ENCODE peak calls at places on chromosomes 4 and X, in six cellular contexts. G is tibial artery, E is ovary, D is breast epithelium, C is aorta, H is left lung. R is an unnamed sample. For H3K4me1, the result is how much of the 10 kb centered on the place peaks cover.

GRCh38 chr4:76620723-76621463 is 185.9 kb downstream of the SHROOM3 start:
- DNase-seq in G (no peak), E (no peak), D (no peak), C (no peak), H (no peak), R (no peak)

GRCh38 chr4:107380836-107381438 is 339.1 kb downstream of the PAPSS1 start:
- DNase-seq in G (no peak), E (no peak), D (no peak), C (no peak), H (peak), R (no peak)

GRCh38 chr4:184473265-184473514 is 1.2 kb downstream of the IRF2 start:
- DNase-seq in G (no peak), E (no peak), D (no peak), C (no peak), H (no peak), R (no peak)

GRCh38 chr4:127604949-127605709 is 27.6 kb upstream of the INTU start:
- DNase-seq in G (no peak), E (no peak), D (no peak), C (no peak), H (no peak), R (no peak)

GRCh38 chr4:110245567-110245966 is 47.2 kb upstream of the ELOVL6 start:
- DNase-seq in G (no peak), E (no peak), D (no peak), C (no peak), H (no peak), R (no peak)

GRCh38 chr4:139866270-139866962 is 200.8 kb downstream of the MGST2 start:
- DNase-seq in G (no peak), E (no peak), D (no peak), C (no peak), H (no peak), R (no peak)

GRCh38 chr4:102348701-102349100 is 3.4 kb upstream of the SLC39A8 start:
- DNase-seq in G (no peak), E (no peak), D (no peak), C (no peak), H (no peak), R (no peak)

GRCh38 chrX:23704673-23705206 is 37.4 kb downstream of the PRDX4 start:
- DNase-seq in G (no peak), E (no peak), D (no peak), C (no peak), H (no peak), R (no peak)

GRCh38 chr4:132683957-132684356 is 465.1 kb upstream of the PCDH10 start:
- DNase-seq in G (no peak), E (no peak), D (no peak), C (no peak), H (peak), R (no peak)

GRCh38 chrX:29299689-29300088 is 712.4 kb downstream of the IL1RAPL1 start:
- DNase-seq in G (no peak), E (no peak), D (no peak), C (no peak), H (no peak), R (no peak)

GRCh38 chr4:109588176-109588575 is 28.1 kb downstream of the MCUB start:
- DNase-seq in G (no peak), E (no peak), D (no peak), C (no peak), H (no peak), R (no peak)

GRCh38 chrX:84924624-84925023 is 79.1 kb upstream of the APOOL start:
- DNase-seq in G (no peak), E (no peak), D (no peak), C (no peak), H (no peak), R (no peak)

GRCh38 chr4:165394275-165394674 is 15.5 kb downstream of the CPE start:
- DNase-seq in G (no peak), E (no peak), D (no peak), C (no peak), H (no peak), R (no peak)

GRCh38 chrX:150085881-150086280 is 147.6 kb upstream of the EOLA2 start:
- DNase-seq in G (no peak), E (no peak), D (no peak), C (no peak), H (no peak), R (no peak)

GRCh38 chr4:106273831-106274230 is 42.2 kb downstream of the TBCK start:
- DNase-seq in G (no peak), E (no peak), D (no peak), C (no peak), H (no peak), R (no peak)

GRCh38 chrX:45775462-45775861 is 574.8 kb upstream of the DIPK2B start:
- DNase-seq in G (no peak), E (no peak), D (no peak), C (no peak), H (no peak), R (no peak)

GRCh38 chr4:169315530-169316306 is 45.0 kb upstream of the SH3RF1 start:
- DNase-seq in G (no peak), E (no peak), D (no peak), C (no peak), H (no peak), R (no peak)

GRCh38 chr4:152535903-152536544 is at the start of gene FBXW7:
- DNase-seq in G (peak), E (peak), D (peak), C (peak), H (peak), R (peak)
- H3K4me1 ChIP-seq in G (under half), E (under half), D (under half), C (under half), H (under half), R (under half)

GRCh38 chr4:185716008-185716976 is 95.7 kb downstream of the SORBS2 start:
- DNase-seq in G (no peak), E (no peak), D (no peak), C (no peak), H (no peak), R (peak)

GRCh38 chr4:185721190-185721948 is 90.6 kb downstream of the SORBS2 start:
- DNase-seq in G (peak), E (no peak), D (no peak), C (no peak), H (no peak), R (no peak)

GRCh38 chr4:185719493-185719843 is 92.5 kb downstream of the SORBS2 start:
- DNase-seq in G (no peak), E (no peak), D (no peak), C (no peak), H (no peak), R (no peak)

GRCh38 chr4:185717018-185717726 is 94.8 kb downstream of the SORBS2 start:
- DNase-seq in G (no peak), E (no peak), D (no peak), C (no peak), H (no peak), R (peak)

DNA sequence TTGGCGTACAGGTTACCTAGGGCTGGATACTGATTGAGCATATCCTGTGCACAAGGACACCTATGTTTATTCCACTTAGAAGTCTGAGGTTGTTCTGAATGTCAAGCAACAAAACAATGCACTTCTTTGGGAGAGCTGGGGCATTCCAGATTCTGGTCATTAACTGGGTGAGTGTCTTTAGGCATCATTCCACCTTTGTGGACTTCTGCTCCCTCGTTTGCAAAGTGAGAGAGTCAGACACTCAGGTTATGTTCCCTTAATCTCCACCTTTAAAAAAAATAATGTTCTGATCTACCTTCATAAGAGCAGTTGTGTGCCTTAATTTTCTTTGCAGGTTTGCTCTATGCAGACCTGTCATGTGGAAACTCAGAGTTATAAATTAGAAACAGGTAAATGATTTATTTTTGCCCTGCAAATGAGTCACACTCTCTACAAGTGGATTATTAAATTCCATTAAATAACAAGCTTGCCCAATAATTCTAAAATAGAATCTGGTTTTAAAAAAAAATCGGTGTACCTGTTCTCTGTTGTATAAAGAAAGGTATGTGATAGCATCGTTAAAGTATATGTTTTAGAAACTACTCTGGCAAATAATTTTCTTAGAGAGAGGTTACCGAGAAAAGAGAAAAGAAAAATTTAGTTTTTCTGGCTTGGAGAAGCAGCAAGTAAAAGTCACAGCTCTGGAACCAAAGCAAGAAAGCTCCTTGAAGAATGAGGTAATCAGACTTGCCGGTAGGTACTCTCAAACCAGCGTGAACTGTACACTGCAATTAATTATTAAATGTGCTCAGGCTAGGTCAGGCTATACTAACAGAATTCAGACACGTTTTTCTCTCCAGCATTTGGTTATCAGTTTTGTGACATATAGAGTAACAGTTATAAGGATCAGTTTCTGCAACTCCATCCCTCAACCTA is 93.2 kb downstream of the SORBS2 start:
- DNase-seq in G (no peak), E (no peak), D (no peak), C (no peak), H (no peak), R (no peak)
- H3K4me1 ChIP-seq in G (under half), E (under half), D (under half), C (under half), H (under half), R (under half)

DNA sequence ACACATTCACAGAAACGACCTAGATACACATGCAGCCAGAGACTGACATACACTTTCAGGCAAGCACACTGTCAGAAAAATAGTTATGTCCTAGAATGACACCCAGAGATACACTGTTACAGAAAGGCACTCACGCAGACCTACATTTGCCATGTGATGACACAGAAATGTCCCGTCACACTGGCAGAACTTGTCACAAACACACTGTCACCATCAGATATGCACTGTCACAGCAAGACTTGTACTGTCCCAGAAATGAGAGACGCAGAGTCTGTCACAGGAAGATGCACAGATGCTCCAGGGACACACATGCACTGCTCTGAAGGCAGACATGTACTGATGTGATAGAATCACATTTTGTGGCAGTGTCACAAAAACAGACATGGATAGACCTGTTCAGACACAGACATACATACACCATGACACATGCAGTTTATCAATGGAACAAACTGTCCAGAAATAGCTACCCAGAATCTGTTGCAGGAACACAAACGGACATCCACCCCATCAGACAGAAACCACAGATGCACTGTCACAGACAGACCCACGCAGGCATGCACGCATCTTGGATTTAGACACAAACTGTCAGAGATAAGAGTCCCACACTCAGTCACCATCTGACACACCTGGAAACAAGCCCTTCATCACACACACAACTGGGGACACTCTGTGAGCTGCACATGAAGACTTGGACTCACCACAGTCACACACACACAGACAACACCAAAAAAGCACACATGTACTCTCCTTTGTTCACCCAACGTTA is 1.3 kb upstream of the PIM2 start:
- DNase-seq in G (no peak), E (no peak), D (no peak), C (peak), H (no peak), R (no peak)
- H3K4me1 ChIP-seq in G (under half), E (under half), D (under half), C (under half), H (under half), R (under half)

DNA sequence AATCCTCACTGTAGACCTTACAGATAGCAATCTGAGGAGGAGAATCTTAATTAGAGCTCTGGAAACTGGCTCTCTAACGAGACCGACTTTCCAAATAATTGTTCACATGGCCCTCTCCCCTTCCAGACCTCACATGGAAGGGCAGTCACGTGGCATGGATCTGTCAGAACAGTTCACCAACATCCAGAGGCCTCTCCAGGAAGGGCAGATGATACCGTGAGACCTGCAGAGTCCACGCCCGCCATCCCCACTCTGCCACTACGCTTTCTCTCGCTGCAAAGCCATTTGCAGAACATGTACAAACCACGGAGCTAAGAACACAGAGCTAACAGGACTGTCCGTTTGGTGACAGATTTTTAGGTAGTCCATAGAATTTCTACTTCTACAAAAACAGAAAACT is 20.7 kb downstream of the FAT1 start:
- DNase-seq in G (no peak), E (no peak), D (no peak), C (no peak), H (no peak), R (no peak)
- H3K4me1 ChIP-seq in G (under half), E (under half), D (under half), C (under half), H (under half), R (half or more)

GRCh38 chr4:2934077-2934812 is 29.0 kb downstream of the NOP14 start:
- DNase-seq in G (peak), E (peak), D (peak), C (peak), H (peak), R (peak)
- H3K4me1 ChIP-seq in G (under half), E (under half), D (under half), C (under half), H (under half), R (under half)

GRCh38 chr4:7052923-7053715 is 9.9 kb downstream of the TADA2B start:
- DNase-seq in G (no peak), E (no peak), D (no peak), C (peak), H (peak), R (peak)

GRCh38 chr4:7051144-7051495 is 7.9 kb downstream of the TADA2B start:
- DNase-seq in G (no peak), E (no peak), D (no peak), C (no peak), H (peak), R (no peak)

GRCh38 chr4:7051905-7052304 is 8.7 kb downstream of the TADA2B start:
- DNase-seq in G (no peak), E (no peak), D (no peak), C (peak), H (peak), R (no peak)

GRCh38 chr4:7050481-7051143 is 7.4 kb downstream of the TADA2B start:
- DNase-seq in G (no peak), E (peak), D (no peak), C (no peak), H (peak), R (no peak)

DNA sequence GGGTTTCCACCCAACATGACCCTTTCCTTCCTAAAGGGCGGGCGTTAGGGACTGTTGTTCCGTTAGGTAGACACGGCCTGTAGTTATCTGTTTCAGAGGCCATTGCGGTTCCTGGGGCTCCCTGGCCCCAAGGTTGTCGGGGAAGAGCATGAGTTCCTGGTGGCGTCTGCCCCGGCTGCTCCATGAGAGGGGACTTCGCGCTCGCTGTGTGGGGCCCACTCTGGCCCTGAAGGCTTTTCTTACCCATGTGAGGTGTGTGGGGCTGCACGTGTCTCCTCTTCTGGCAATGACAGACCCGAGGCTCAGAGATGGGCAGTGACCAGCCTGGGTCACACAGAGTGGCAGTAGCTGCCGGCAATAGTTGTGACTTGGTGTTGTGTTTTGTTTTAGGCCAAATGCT is 9.1 kb downstream of the TADA2B start:
- DNase-seq in G (no peak), E (no peak), D (no peak), C (peak), H (peak), R (no peak)
- H3K4me1 ChIP-seq in G (under half), E (under half), D (under half), C (under half), H (under half), R (under half)

DNA sequence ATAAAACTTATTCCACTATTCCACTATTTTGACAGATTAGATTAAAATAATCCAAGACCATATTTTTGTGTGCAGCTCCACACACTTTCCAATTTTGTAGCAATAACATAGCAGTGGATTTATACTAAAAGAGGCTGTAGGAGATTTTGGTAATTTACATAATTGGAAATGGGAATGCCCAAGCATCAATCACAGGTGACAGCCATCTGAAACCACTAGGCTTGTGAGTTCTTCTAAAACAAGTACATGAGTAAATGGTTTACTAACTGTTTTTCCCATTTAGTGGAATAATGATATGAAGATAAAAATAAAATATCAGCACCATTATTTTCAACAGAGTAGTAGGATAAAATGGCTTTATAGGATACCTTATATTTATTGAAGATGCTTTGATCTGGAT is 4.4 kb downstream of the ANK2 start:
- DNase-seq in G (no peak), E (no peak), D (no peak), C (no peak), H (no peak), R (no peak)
- H3K4me1 ChIP-seq in G (under half), E (under half), D (under half), C (under half), H (under half), R (under half)

GRCh38 chrX:10631416-10632145 is 11.2 kb upstream of the MID1 start:
- DNase-seq in G (no peak), E (no peak), D (no peak), C (no peak), H (no peak), R (no peak)
- H3K4me1 ChIP-seq in G (under half), E (under half), D (under half), C (under half), H (under half), R (under half)

DNA sequence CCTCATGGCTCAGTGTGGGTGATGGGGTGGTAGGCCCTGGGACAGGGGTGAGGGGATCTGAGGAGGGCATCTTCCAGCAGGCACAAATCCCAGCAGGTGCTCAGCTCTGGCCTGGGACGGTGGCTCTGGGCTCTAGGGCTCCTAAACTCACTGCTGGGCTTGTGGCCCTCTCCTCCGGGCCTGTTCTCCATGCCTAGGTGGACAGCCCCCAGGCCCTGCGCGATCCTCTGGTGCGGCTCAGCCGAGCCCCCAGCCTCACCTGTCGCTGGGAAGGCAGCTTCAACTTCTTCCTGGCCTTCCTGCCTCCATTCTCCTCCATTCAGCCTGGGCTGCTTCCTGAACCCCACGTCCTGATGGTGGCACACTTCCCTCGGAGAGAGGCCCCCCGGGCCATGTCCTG is 19.3 kb upstream of the FGFR3 start:
- DNase-seq in G (no peak), E (no peak), D (no peak), C (no peak), H (no peak), R (no peak)
- H3K4me1 ChIP-seq in G (under half), E (under half), D (under half), C (under half), H (under half), R (under half)

R was measured in heart left ventricle.